ENCODE peak calls at places on chromosomes 2 and 18, in four cellular contexts. T, G, E and D are unnamed samples.

GRCh38 chr2:119435148-119435952 is 3.7 kb downstream of the TMEM37 start:
- DNase-seq in T (no peak), G (no peak), E (no peak), D (no peak)

GRCh38 chr2:179898873-179899272 is 37.5 kb upstream of the ZNF385B start:
- DNase-seq in E (no peak), T (peak; percentile 2), G (peak; percentile 8), D (no peak)

GRCh38 chr18:72544092-72544886 is at the start of gene CBLN2:
- DNase-seq in T (peak; percentile 41), G (peak; percentile 76), E (no peak), D (no peak)

GRCh38 chr18:54296017-54296416 is 26.7 kb downstream of the POLI start:
- DNase-seq in E (no peak), G (no peak), T (peak; percentile 12), D (no peak)

GRCh38 chr2:23760746-23761145 is 166.2 kb downstream of the ATAD2B start:
- DNase-seq in G (no peak), T (peak; percentile 39), E (no peak), D (no peak)

GRCh38 chr18:11767935-11768334 is 78.9 kb downstream of the GNAL start:
- DNase-seq in T (no peak), E (no peak), G (no peak), D (no peak)

GRCh38 chr2:68155618-68156017 is 2.1 kb upstream of the PNO1 start:
- DNase-seq in T (no peak), G (no peak), E (no peak), D (no peak)

GRCh38 chr18:42583197-42583776 is 532.2 kb downstream of the RIT2 start:
- DNase-seq in T (peak; percentile 75), E (no peak), G (no peak), D (no peak)

DNA sequence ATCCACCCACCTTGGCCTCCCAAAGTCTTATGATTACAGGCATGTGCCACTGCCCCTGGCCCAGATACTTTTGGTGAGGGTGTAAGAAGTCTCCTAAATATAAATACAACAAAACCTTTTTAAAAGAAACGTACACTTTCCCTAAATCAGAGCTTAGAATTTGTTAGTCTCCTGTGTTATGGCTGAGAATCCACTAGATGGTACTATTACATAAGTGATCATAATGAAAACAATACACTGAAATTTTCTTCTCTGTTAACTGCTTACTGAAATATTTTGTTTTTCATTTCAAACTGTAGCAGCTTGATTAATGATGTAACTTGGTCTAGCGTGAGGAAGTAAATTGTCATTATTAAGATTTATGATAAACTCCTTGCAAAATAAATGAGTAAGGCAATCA is 74.8 kb upstream of the FAM98A start:
- DNase-seq in G (no peak), E (no peak), T (peak; percentile 9), D (no peak)
- TF ChIP-seq CTCF in G (peak; percentile 30), E (no peak), T (peak; percentile 25), D (peak; percentile 56)

GRCh38 chr2:106863387-106863786 is 22.6 kb downstream of the ST6GAL2 start:
- DNase-seq in G (no peak), E (no peak), T (no peak), D (no peak)
- TF ChIP-seq CTCF in G (no peak), E (no peak), T (peak; percentile 20), D (peak; percentile 44)

DNA sequence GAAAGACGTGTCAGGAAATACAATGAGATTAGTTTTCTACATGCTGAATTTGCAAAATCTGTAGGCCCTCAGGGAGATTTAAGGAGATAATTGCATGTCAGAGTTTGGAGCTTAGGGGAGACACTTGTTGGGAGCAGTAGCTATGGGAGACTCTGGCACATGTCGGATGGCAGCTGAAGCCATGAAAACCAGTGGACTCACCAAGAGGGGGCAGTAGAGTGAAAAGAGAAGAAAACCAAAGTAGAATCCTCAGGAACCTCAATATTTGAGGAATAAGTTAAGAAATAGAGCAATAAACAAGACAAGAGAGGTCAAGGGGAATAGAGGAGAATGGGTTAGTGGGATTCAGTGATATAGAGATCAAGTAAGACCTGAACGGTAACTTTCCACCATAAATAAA is 24.8 kb downstream of the RUFY4 start:
- DNase-seq in T (no peak), E (no peak), G (no peak), D (no peak)
- TF ChIP-seq CTCF in T (no peak), E (no peak), G (no peak), D (no peak)

DNA sequence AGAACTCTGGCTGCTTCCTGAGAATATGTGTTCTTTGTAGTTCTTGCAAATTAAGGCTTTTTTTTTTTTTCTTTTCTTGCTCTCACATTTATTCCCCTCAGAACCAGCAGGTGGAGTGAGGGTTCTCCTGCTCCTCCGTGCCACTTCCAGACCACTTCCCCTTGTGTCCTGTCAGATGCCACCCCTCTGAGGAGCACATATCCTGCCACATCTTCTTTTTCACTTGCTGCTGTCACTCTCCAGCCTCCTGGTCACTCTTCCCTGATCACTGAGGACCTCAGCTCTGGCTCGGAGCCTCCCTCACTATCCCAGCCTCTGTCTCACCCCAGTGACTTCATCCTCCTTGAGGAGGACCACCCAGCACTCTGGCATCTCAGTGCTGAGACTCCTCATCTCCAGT is 100.5 kb downstream of the TACR1 start:
- DNase-seq in G (peak; percentile 16), T (peak; percentile 24), E (no peak), D (no peak)
- TF ChIP-seq CTCF in G (peak; percentile 28), T (peak; percentile 27), E (no peak), D (peak; percentile 60)